ENCODE peak calls at places on chromosomes 7 and 10, in six cellular contexts. G is A549, J is endodermal cell, T is kidney epithelial cell, U is GM13976, N is retinal pigment epithelial cell. O is an unnamed sample.

GRCh38 chr10:59965899-59966650 is 59.7 kb upstream of the CCDC6 start:
- DNase-seq in G (no peak), T (no peak), U (no peak), J (no peak), N (no peak), O (no peak)

GRCh38 chr10:71831646-71832552 is 19.2 kb downstream of the PSAP start:
- DNase-seq in G (peak; percentile 26), U (no peak), N (no peak), J (no peak), T (no peak), O (no peak)

GRCh38 chr10:75971402-75972211 is 540.2 kb downstream of the LRMDA start:
- DNase-seq in G (no peak), U (no peak), J (no peak), N (peak; percentile 32), T (no peak), O (no peak)

GRCh38 chr7:44796034-44796503 is 412 bp upstream of the PPIA start:
- DNase-seq in G (no peak), T (no peak), J (peak; percentile 99), N (no peak), U (no peak), O (no peak)

GRCh38 chr10:119724630-119725549 is 960 bp upstream of the INPP5F start:
- DNase-seq in J (no peak), U (peak; percentile 56), T (peak; percentile 37), G (no peak), N (no peak), O (no peak)

GRCh38 chr10:70596110-70596798 is 6.3 kb downstream of the PRF1 start:
- DNase-seq in T (no peak), N (no peak), J (no peak), G (no peak), U (no peak), O (no peak)

GRCh38 chr10:64574371-64574770 is 1053.2 kb downstream of the REEP3 start:
- DNase-seq in T (no peak), U (no peak), J (no peak), G (no peak), N (peak; percentile 48), O (no peak)

GRCh38 chr10:29681700-29682444 is 47.1 kb upstream of the SVIL start:
- DNase-seq in N (no peak), T (no peak), G (no peak), U (no peak), J (no peak), O (no peak)

GRCh38 chr7:83427929-83428328 is 221.0 kb downstream of the SEMA3E start:
- DNase-seq in N (no peak), G (peak; percentile 6), J (peak; percentile 76), U (no peak), T (no peak), O (no peak)

GRCh38 chr10:11435621-11436020 is 175.8 kb downstream of the USP6NL start:
- DNase-seq in G (no peak), T (no peak), N (no peak), U (peak; percentile 12), J (peak; percentile 59), O (no peak)

GRCh38 chr10:49286686-49287085 is 12.3 kb upstream of the C10orf71 start:
- DNase-seq in J (peak; percentile 35), N (no peak), U (no peak), G (no peak), T (no peak), O (no peak)

GRCh38 chr7:53002389-53002788 is 33.0 kb upstream of the POM121L12 start:
- DNase-seq in T (no peak), J (no peak), N (no peak), U (no peak), G (no peak), O (no peak)

GRCh38 chr7:56091591-56091990 is 1.2 kb downstream of the PHKG1 start:
- DNase-seq in N (no peak), G (no peak), J (no peak), T (no peak), U (no peak), O (no peak)

GRCh38 chr10:124152781-124153600 is 59.6 kb upstream of the CHST15 start:
- DNase-seq in J (peak; percentile 88), G (peak; percentile 89), T (peak; percentile 97), U (peak; percentile 75), N (no peak), O (no peak)

GRCh38 chr10:2866569-2866968 is 200.8 kb upstream of the PFKP start:
- DNase-seq in U (no peak), N (no peak), J (peak; percentile 63), T (no peak), G (no peak), O (no peak)

GRCh38 chr10:77114181-77114821 is 523.3 kb downstream of the KCNMA1 start:
- DNase-seq in G (no peak), U (no peak), T (no peak), J (peak; percentile 65), N (no peak), O (no peak)

GRCh38 chr7:29332027-29332806 is 137.6 kb downstream of the CHN2 start:
- DNase-seq in G (no peak), N (no peak), U (no peak), J (no peak), T (no peak), O (no peak)

GRCh38 chr7:140654109-140654387 is 13.4 kb upstream of the DENND2A start:
- DNase-seq in N (no peak), J (no peak), U (no peak), T (no peak), G (no peak), O (no peak)

GRCh38 chr7:105794741-105795729 is 81.4 kb downstream of the ATXN7L1 start:
- DNase-seq in J (no peak), U (no peak), G (no peak), N (no peak), T (no peak), O (no peak)

GRCh38 chr10:62614389-62615157 is 189.9 kb upstream of the ADO start:
- DNase-seq in U (peak; percentile 62), G (peak; percentile 51), N (no peak), T (no peak), J (no peak), O (no peak)

GRCh38 chr10:124321433-124322072 is 97.2 kb downstream of the OAT start:
- DNase-seq in N (no peak), G (no peak), U (no peak), J (peak; percentile 28), T (no peak), O (no peak)

GRCh38 chr7:30980194-30980593 is 16.4 kb downstream of the GHRHR start:
- DNase-seq in J (no peak), G (no peak), T (no peak), U (no peak), N (no peak), O (no peak)

GRCh38 chr7:123538189-123538714 is 3.9 kb upstream of the IQUB start:
- DNase-seq in N (no peak), G (peak; percentile 69), U (no peak), T (peak; percentile 67), J (no peak), O (no peak)

GRCh38 chr10:105585215-105585614 is 944.1 kb downstream of the SORCS3 start:
- DNase-seq in J (no peak), T (no peak), U (no peak), N (no peak), G (no peak), O (no peak)

GRCh38 chr7:138837627-138838026 is 39.6 kb upstream of the ATP6V0A4 start:
- DNase-seq in N (no peak), T (no peak), G (no peak), J (no peak), U (no peak), O (no peak)

GRCh38 chr7:47314728-47315601 is 266.9 kb downstream of the TNS3 start:
- DNase-seq in N (no peak), T (no peak), G (no peak), U (no peak), J (peak; percentile 65), O (no peak)

GRCh38 chr7:120877706-120878105 is 19.8 kb upstream of the TSPAN12 start:
- DNase-seq in J (no peak), G (no peak), U (no peak), N (no peak), T (no peak), O (no peak)

GRCh38 chr10:117461766-117462423 is 80.7 kb upstream of the EMX2 start:
- DNase-seq in J (no peak), U (no peak), N (peak; percentile 52), G (peak; percentile 77), T (peak; percentile 92), O (no peak)

GRCh38 chr10:61992683-61993629 is 91.5 kb downstream of the ARID5B start:
- DNase-seq in G (peak; percentile 50), J (no peak), U (peak; percentile 18), N (peak; percentile 94), T (no peak), O (no peak)

GRCh38 chr7:7596156-7596555 is 29.5 kb downstream of the MIOS start:
- DNase-seq in G (no peak), N (no peak), T (no peak), J (no peak), U (no peak), O (no peak)

GRCh38 chr7:116327751-116328150 is 117.4 kb downstream of the TES start:
- DNase-seq in T (peak; percentile 79), N (peak; percentile 32), U (no peak), G (peak; percentile 20), J (no peak), O (no peak)

GRCh38 chr10:30986027-30986672 is 45.5 kb downstream of the ZNF438 start:
- DNase-seq in G (no peak), T (no peak), U (no peak), J (no peak), N (no peak), O (no peak)
- TF ChIP-seq CTCF in G (no peak), T (no peak), U (no peak), J (no peak), N (no peak), O (no peak)

DNA sequence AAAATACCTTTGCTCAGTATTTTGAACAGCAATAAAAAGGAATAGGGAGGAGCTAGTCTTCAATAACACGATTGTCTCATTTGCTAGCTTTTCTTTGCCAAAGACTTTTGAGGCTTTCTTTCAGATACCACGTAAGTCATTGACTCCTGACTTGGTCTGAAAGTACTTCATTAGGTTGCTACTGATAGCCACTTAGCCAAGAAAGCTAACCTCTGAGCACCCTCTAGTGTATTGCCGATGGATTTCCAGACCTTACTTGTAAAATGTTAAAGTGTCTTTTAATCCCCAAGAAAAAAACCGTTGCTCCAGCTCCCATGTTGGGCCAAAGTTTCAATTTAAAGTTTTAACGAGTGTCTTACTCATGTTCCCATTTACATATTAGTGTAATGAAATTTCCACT is 63.4 kb upstream of the STRIP2 start:
- DNase-seq in G (peak; percentile 15), J (no peak), U (no peak), T (no peak), N (no peak), O (no peak)
- TF ChIP-seq CTCF in G (no peak), J (peak; percentile 47), U (no peak), T (no peak), N (peak; percentile 28), O (no peak)

DNA sequence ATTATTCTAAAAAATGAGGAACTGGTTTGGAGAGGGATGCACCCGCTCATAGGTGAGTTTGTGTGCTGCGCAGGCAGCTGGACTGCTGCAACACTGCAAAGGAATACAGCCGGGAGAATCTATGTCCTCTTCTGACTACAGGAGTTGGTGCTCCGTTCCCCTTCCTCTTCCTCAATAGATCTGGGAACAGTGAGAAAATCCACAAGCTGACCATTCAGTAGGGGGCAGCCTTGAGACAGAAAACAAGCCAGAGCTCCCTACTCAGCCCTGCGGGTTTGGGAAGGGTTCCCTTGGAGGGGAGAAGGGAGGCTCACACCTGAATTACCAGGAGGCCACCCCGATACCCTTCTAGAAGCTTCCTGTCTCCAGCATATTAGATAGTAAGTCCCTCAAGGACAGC is 87.3 kb upstream of the FOXI2 start:
- DNase-seq in G (peak; percentile 27), T (no peak), U (no peak), N (no peak), J (peak; percentile 92), O (peak; percentile 21)
- TF ChIP-seq CTCF in G (peak; percentile 26), T (peak; percentile 28), U (no peak), N (no peak), J (peak; percentile 84), O (peak; percentile 19)

GRCh38 chr10:122206471-122207065 is 64.5 kb upstream of the BTBD16 start:
- DNase-seq in J (no peak), U (no peak), G (no peak), T (no peak), N (no peak), O (no peak)
- TF ChIP-seq CTCF in J (peak; percentile 36), U (no peak), G (no peak), T (no peak), N (peak; percentile 13), O (no peak)

O was measured in glutamatergic neuron.